ENCODE peak calls at places on chromosomes 7 and 10, in four cellular contexts. J is heart left ventricle, L is cardiac muscle cell, X is left ventricle myocardium inferior. Z is an unnamed sample.

GRCh38 chr7:37112882-37113281 is 335.8 kb downstream of the ELMO1 start:
- DNase-seq in J (no peak), L (no peak), X (no peak), Z (no peak)

GRCh38 chr10:78802866-78803265 is 265.9 kb upstream of the ZMIZ1 start:
- DNase-seq in J (peak; percentile 80), L (no peak), X (peak; percentile 74), Z (no peak)

GRCh38 chr10:116679351-116679750 is 58.6 kb downstream of the PNLIPRP2 start:
- DNase-seq in J (no peak), L (no peak), X (no peak), Z (no peak)

GRCh38 chr10:73648975-73649829 is 6.6 kb downstream of the SYNPO2L start:
- DNase-seq in J (no peak), L (peak; percentile 31), X (no peak), Z (no peak)

GRCh38 chr7:147593271-147594057 is 997.1 kb upstream of the C7orf33 start:
- DNase-seq in J (no peak), L (no peak), X (no peak), Z (no peak)

GRCh38 chr10:22710139-22710745 is 4.1 kb downstream of the PIP4K2A start:
- DNase-seq in J (no peak), L (no peak), X (no peak), Z (no peak)

GRCh38 chr7:115516341-115516740 is 514.2 kb downstream of the TFEC start:
- DNase-seq in J (no peak), L (no peak), X (no peak), Z (no peak)

GRCh38 chr7:74289660-74290589 is 718 bp downstream of the CLIP2 start:
- DNase-seq in J (no peak), L (no peak), X (peak; percentile 33), Z (no peak)

GRCh38 chr7:92615861-92616260 is 25.7 kb upstream of the FAM133B start:
- DNase-seq in J (no peak), L (no peak), X (no peak), Z (no peak)

GRCh38 chr7:94041529-94041928 is 37.4 kb upstream of the BET1 start:
- DNase-seq in J (no peak), L (no peak), X (no peak), Z (no peak)

GRCh38 chr7:4607321-4607729 is 74.8 kb upstream of the FOXK1 start:
- DNase-seq in J (no peak), L (no peak), X (no peak), Z (no peak)

GRCh38 chr7:78769551-78770101 is 683.8 kb downstream of the MAGI2 start:
- DNase-seq in J (no peak), L (peak; percentile 18), X (no peak), Z (no peak)

GRCh38 chr7:34043461-34044318 is 138.4 kb downstream of the BMPER start:
- DNase-seq in J (no peak), L (no peak), X (no peak), Z (no peak)

GRCh38 chr10:20694296-20694695 is 202.8 kb downstream of the NEBL start:
- DNase-seq in J (no peak), L (no peak), X (no peak), Z (no peak)

GRCh38 chr7:35623381-35623780 is 71.6 kb downstream of the HERPUD2 start:
- DNase-seq in J (no peak), L (no peak), X (no peak), Z (no peak)

GRCh38 chr10:61903184-61903990 is 1.9 kb downstream of the ARID5B start:
- DNase-seq in J (peak; percentile 63), L (peak; percentile 51), X (peak; percentile 48), Z (no peak)

GRCh38 chr7:99881370-99881769 is 4.5 kb upstream of the OR2AE1 start:
- DNase-seq in J (no peak), L (no peak), X (no peak), Z (no peak)

GRCh38 chr10:118763202-118763988 is 8.6 kb upstream of the CACUL1 start:
- DNase-seq in J (no peak), L (no peak), X (no peak), Z (no peak)

GRCh38 chr10:109114578-109114977 is 808.7 kb downstream of the XPNPEP1 start:
- DNase-seq in J (no peak), L (no peak), X (no peak), Z (no peak)

GRCh38 chr10:58573144-58573543 is 60.5 kb downstream of the BICC1 start:
- DNase-seq in J (no peak), L (no peak), X (no peak), Z (no peak)

GRCh38 chr10:119516381-119517234 is 25.9 kb downstream of the RGS10 start:
- DNase-seq in J (no peak), L (peak; percentile 19), X (no peak), Z (no peak)

GRCh38 chr7:123367508-123368122 is 166.8 kb downstream of the IQUB start:
- DNase-seq in J (no peak), L (peak; percentile 53), X (no peak), Z (peak; percentile 20)

GRCh38 chr7:157949711-157950110 is 612.9 kb downstream of the DNAJB6 start:
- DNase-seq in J (no peak), L (no peak), X (no peak), Z (no peak)

GRCh38 chr7:157954901-157955300 is 618.1 kb downstream of the DNAJB6 start:
- DNase-seq in J (no peak), L (no peak), X (no peak), Z (no peak)

GRCh38 chr7:157952841-157953645 is 616.2 kb downstream of the DNAJB6 start:
- DNase-seq in J (no peak), L (no peak), X (no peak), Z (no peak)

GRCh38 chr7:157952050-157952667 is 615.4 kb downstream of the DNAJB6 start:
- DNase-seq in J (no peak), L (no peak), X (no peak), Z (no peak)

GRCh38 chr7:157951300-157952049 is 614.7 kb downstream of the DNAJB6 start:
- DNase-seq in J (no peak), L (no peak), X (no peak), Z (no peak)
- H3K9me3 ChIP-seq in J (peaks cover 18% of the 10 kb centered on the region), L (no peaks in the 10 kb centered on the region), X (peaks cover 33% of the 10 kb centered on the region), Z (peaks cover 14% of the 10 kb centered on the region)

DNA sequence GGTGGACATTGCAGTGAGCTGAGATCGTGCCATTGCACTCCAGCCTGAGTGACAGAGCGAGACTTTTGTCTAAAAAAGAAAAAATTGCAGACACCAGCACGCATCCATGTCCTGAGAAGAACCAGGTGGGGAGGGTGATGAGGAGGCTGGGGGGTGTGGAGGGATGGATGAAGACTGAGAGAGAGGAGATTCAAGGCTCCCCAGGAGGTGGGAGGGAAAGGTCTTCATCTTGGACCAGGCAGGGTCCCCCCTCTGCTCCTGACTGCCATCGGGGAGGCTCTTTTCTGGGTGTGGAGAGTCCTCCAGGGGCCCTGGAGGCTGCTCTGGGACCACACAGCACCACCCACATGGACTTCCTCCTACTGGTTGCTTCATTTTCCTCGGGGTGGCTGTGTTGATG is 1.5 kb downstream of the SCART1 start:
- DNase-seq in J (no peak), L (no peak), X (no peak), Z (no peak)
- H3K9me3 ChIP-seq in J (no peaks in the 10 kb centered on the region), L (no peaks in the 10 kb centered on the region), X (peaks cover under 1% of the 10 kb centered on the region), Z (no peaks in the 10 kb centered on the region)

GRCh38 chr10:42513921-42514320 is 124.4 kb downstream of the ZNF33B start:
- DNase-seq in J (no peak), L (no peak), X (no peak), Z (no peak)
- H3K9me3 ChIP-seq in J (peaks cover 73% of the 10 kb centered on the region), L (no peaks in the 10 kb centered on the region), X (peaks cover 100% of the 10 kb centered on the region), Z (peaks cover 21% of the 10 kb centered on the region)

GRCh38 chr7:67105382-67105781 is 108.7 kb downstream of the TYW1 start:
- DNase-seq in J (no peak), L (no peak), X (no peak), Z (no peak)
- H3K9me3 ChIP-seq in J (no peaks in the 10 kb centered on the region), L (no peaks in the 10 kb centered on the region), X (no peaks in the 10 kb centered on the region), Z (no peaks in the 10 kb centered on the region)

Z was measured in Panc1.